ENCODE peak calls at places on chromosomes 5 and 9, in five cellular contexts. One of them, this sample, is unnamed.

GRCh38 chr9:18623201-18623600 is 149.2 kb downstream of the ADAMTSL1 start:
- DNase-seq in CD8-positive, alpha-beta T cell: no peak
- DNase-seq in heart left ventricle: no peak
- DNase-seq in neural progenitor cell: no peak
- DNase-seq in H9: no peak
- DNase-seq in this sample: no peak

GRCh38 chr5:1934056-1934394 is 51.3 kb upstream of the IRX4 start:
- DNase-seq in heart left ventricle: no peak
- DNase-seq in CD8-positive, alpha-beta T cell: no peak
- DNase-seq in H9: peak; percentile 28
- DNase-seq in neural progenitor cell: no peak
- DNase-seq in this sample: no peak

GRCh38 chr9:113988951-113989780 is 88.9 kb downstream of the AMBP start:
- DNase-seq in H9: no peak
- DNase-seq in neural progenitor cell: no peak
- DNase-seq in heart left ventricle: peak; percentile 59
- DNase-seq in CD8-positive, alpha-beta T cell: no peak
- DNase-seq in this sample: no peak

GRCh38 chr5:141681695-141682641 is at the start of gene ARAP3:
- DNase-seq in H9: peak; percentile 83
- DNase-seq in neural progenitor cell: peak; percentile 87
- DNase-seq in heart left ventricle: peak; percentile 94
- DNase-seq in CD8-positive, alpha-beta T cell: peak; percentile 38
- DNase-seq in this sample: no peak

GRCh38 chr5:143791848-143792701 is 19.9 kb upstream of the HMHB1 start:
- DNase-seq in neural progenitor cell: peak; percentile 67
- DNase-seq in H9: no peak
- DNase-seq in CD8-positive, alpha-beta T cell: no peak
- DNase-seq in heart left ventricle: no peak
- DNase-seq in this sample: no peak

GRCh38 chr5:127705120-127705892 is 2.1 kb downstream of the CCDC192 start:
- DNase-seq in neural progenitor cell: no peak
- DNase-seq in CD8-positive, alpha-beta T cell: no peak
- DNase-seq in heart left ventricle: no peak
- DNase-seq in H9: no peak
- DNase-seq in this sample: no peak

GRCh38 chr5:96627792-96628191 is 34.4 kb upstream of the CAST start:
- DNase-seq in heart left ventricle: no peak
- DNase-seq in H9: no peak
- DNase-seq in CD8-positive, alpha-beta T cell: no peak
- DNase-seq in neural progenitor cell: no peak
- DNase-seq in this sample: no peak

GRCh38 chr9:113178087-113178486 is 27.3 kb downstream of the SLC31A2 start:
- DNase-seq in CD8-positive, alpha-beta T cell: no peak
- DNase-seq in neural progenitor cell: no peak
- DNase-seq in H9: no peak
- DNase-seq in heart left ventricle: no peak
- DNase-seq in this sample: no peak

GRCh38 chr9:127360829-127361228 is 36.1 kb upstream of the SLC2A8 start:
- DNase-seq in H9: peak; percentile 74
- DNase-seq in CD8-positive, alpha-beta T cell: no peak
- DNase-seq in neural progenitor cell: peak; percentile 21
- DNase-seq in heart left ventricle: no peak
- DNase-seq in this sample: peak; percentile 31

GRCh38 chr5:90949469-90950358 is 391.1 kb downstream of the ADGRV1 start:
- DNase-seq in heart left ventricle: no peak
- DNase-seq in neural progenitor cell: no peak
- DNase-seq in CD8-positive, alpha-beta T cell: no peak
- DNase-seq in H9: no peak
- DNase-seq in this sample: no peak

GRCh38 chr5:2103940-2104339 is 221.2 kb upstream of the IRX4 start:
- DNase-seq in heart left ventricle: no peak
- DNase-seq in neural progenitor cell: no peak
- DNase-seq in H9: no peak
- DNase-seq in CD8-positive, alpha-beta T cell: no peak
- DNase-seq in this sample: no peak

GRCh38 chr5:20463206-20463605 is 475.2 kb upstream of the CDH18 start:
- DNase-seq in neural progenitor cell: no peak
- DNase-seq in heart left ventricle: no peak
- DNase-seq in CD8-positive, alpha-beta T cell: no peak
- DNase-seq in H9: no peak
- DNase-seq in this sample: no peak

GRCh38 chr5:152066760-152067159 is 142.1 kb upstream of the GLRA1 start:
- DNase-seq in neural progenitor cell: no peak
- DNase-seq in CD8-positive, alpha-beta T cell: no peak
- DNase-seq in heart left ventricle: no peak
- DNase-seq in H9: no peak
- DNase-seq in this sample: no peak

GRCh38 chr5:116747881-116748280 is 173.3 kb upstream of the SEMA6A start:
- DNase-seq in H9: no peak
- DNase-seq in heart left ventricle: no peak
- DNase-seq in neural progenitor cell: no peak
- DNase-seq in CD8-positive, alpha-beta T cell: no peak
- DNase-seq in this sample: no peak

GRCh38 chr5:177314376-177315342 is 3.0 kb upstream of the MXD3 start:
- DNase-seq in neural progenitor cell: no peak
- DNase-seq in H9: no peak
- DNase-seq in heart left ventricle: peak; percentile 23
- DNase-seq in CD8-positive, alpha-beta T cell: no peak
- DNase-seq in this sample: no peak

GRCh38 chr9:128128836-128129590 is 1.5 kb upstream of the PTGES2 start:
- DNase-seq in CD8-positive, alpha-beta T cell: no peak
- DNase-seq in H9: no peak
- DNase-seq in heart left ventricle: no peak
- DNase-seq in neural progenitor cell: no peak
- DNase-seq in this sample: no peak

GRCh38 chr5:35476046-35476445 is 141.6 kb upstream of the SPEF2 start:
- DNase-seq in CD8-positive, alpha-beta T cell: no peak
- DNase-seq in heart left ventricle: no peak
- DNase-seq in neural progenitor cell: no peak
- DNase-seq in H9: no peak
- DNase-seq in this sample: no peak

GRCh38 chr5:174751154-174751990 is 27.0 kb downstream of the MSX2 start:
- DNase-seq in heart left ventricle: no peak
- DNase-seq in neural progenitor cell: peak; percentile 83
- DNase-seq in H9: peak; percentile 52
- DNase-seq in CD8-positive, alpha-beta T cell: no peak
- DNase-seq in this sample: no peak

GRCh38 chr9:112203536-112203935 is 28.4 kb upstream of the SUSD1 start:
- DNase-seq in H9: no peak
- DNase-seq in CD8-positive, alpha-beta T cell: no peak
- DNase-seq in neural progenitor cell: no peak
- DNase-seq in heart left ventricle: no peak
- DNase-seq in this sample: no peak

GRCh38 chr9:72533322-72533721 is 11.9 kb downstream of the TMC1 start:
- DNase-seq in H9: no peak
- DNase-seq in CD8-positive, alpha-beta T cell: no peak
- DNase-seq in heart left ventricle: no peak
- DNase-seq in neural progenitor cell: no peak
- DNase-seq in this sample: no peak

GRCh38 chr9:123336455-123336854 is 19.5 kb upstream of the CRB2 start:
- DNase-seq in heart left ventricle: no peak
- DNase-seq in CD8-positive, alpha-beta T cell: no peak
- DNase-seq in neural progenitor cell: no peak
- DNase-seq in H9: no peak
- DNase-seq in this sample: no peak

GRCh38 chr5:69271376-69271775 is 36.7 kb downstream of the CDK7 start:
- DNase-seq in H9: no peak
- DNase-seq in neural progenitor cell: no peak
- DNase-seq in heart left ventricle: no peak
- DNase-seq in CD8-positive, alpha-beta T cell: no peak
- DNase-seq in this sample: no peak

GRCh38 chr5:135009736-135010501 is 24.1 kb downstream of the PITX1 start:
- DNase-seq in H9: no peak
- DNase-seq in neural progenitor cell: no peak
- DNase-seq in heart left ventricle: no peak
- DNase-seq in CD8-positive, alpha-beta T cell: no peak
- DNase-seq in this sample: no peak

GRCh38 chr5:107542831-107543231 is 127.9 kb downstream of the EFNA5 start:
- DNase-seq in neural progenitor cell: no peak
- DNase-seq in H9: no peak
- DNase-seq in CD8-positive, alpha-beta T cell: no peak
- DNase-seq in heart left ventricle: peak; percentile 87
- DNase-seq in this sample: no peak

GRCh38 chr9:131297903-131298302 is 8.4 kb downstream of the PLPP7 start:
- DNase-seq in H9: no peak
- DNase-seq in heart left ventricle: no peak
- DNase-seq in neural progenitor cell: no peak
- DNase-seq in CD8-positive, alpha-beta T cell: no peak
- DNase-seq in this sample: no peak

GRCh38 chr5:113123563-113123962 is 147.0 kb downstream of the DCP2 start:
- DNase-seq in neural progenitor cell: peak; percentile 44
- DNase-seq in H9: peak; percentile 37
- DNase-seq in CD8-positive, alpha-beta T cell: no peak
- DNase-seq in heart left ventricle: no peak
- DNase-seq in this sample: peak; percentile 11

GRCh38 chr5:57650360-57651069 is 167.9 kb upstream of the ACTBL2 start:
- DNase-seq in heart left ventricle: no peak
- DNase-seq in CD8-positive, alpha-beta T cell: no peak
- DNase-seq in H9: peak; percentile 82
- DNase-seq in neural progenitor cell: peak; percentile 62
- DNase-seq in this sample: peak; percentile 52

GRCh38 chr9:134894136-134894860 is 13.7 kb downstream of the FCN2 start:
- DNase-seq in CD8-positive, alpha-beta T cell: no peak
- DNase-seq in heart left ventricle: no peak
- DNase-seq in H9: no peak
- DNase-seq in neural progenitor cell: no peak
- DNase-seq in this sample: no peak

GRCh38 chr5:35924122-35924949 is 14.1 kb downstream of the CAPSL start:
- DNase-seq in neural progenitor cell: no peak
- DNase-seq in CD8-positive, alpha-beta T cell: no peak
- DNase-seq in heart left ventricle: no peak
- DNase-seq in H9: no peak
- DNase-seq in this sample: no peak

GRCh38 chr5:129991780-129992179 is 87.5 kb downstream of the CHSY3 start:
- DNase-seq in neural progenitor cell: no peak
- DNase-seq in heart left ventricle: no peak
- DNase-seq in H9: no peak
- DNase-seq in CD8-positive, alpha-beta T cell: no peak
- DNase-seq in this sample: no peak

GRCh38 chr9:87491488-87491887 is 6.2 kb upstream of the DAPK1 start:
- DNase-seq in H9: no peak
- DNase-seq in heart left ventricle: no peak
- DNase-seq in neural progenitor cell: no peak
- DNase-seq in CD8-positive, alpha-beta T cell: no peak
- DNase-seq in this sample: no peak

GRCh38 chr5:56819027-56819881 is 3.9 kb downstream of the MAP3K1 start:
- DNase-seq in neural progenitor cell: no peak
- DNase-seq in heart left ventricle: no peak
- DNase-seq in H9: no peak
- DNase-seq in CD8-positive, alpha-beta T cell: no peak
- DNase-seq in this sample: no peak

GRCh38 chr9:91187965-91188344 is 173.8 kb downstream of the AUH start:
- DNase-seq in heart left ventricle: peak; percentile 68
- DNase-seq in neural progenitor cell: no peak
- DNase-seq in CD8-positive, alpha-beta T cell: no peak
- DNase-seq in H9: no peak
- DNase-seq in this sample: no peak

GRCh38 chr5:43141211-43141610 is 20.5 kb downstream of the ZNF131 start:
- DNase-seq in neural progenitor cell: no peak
- DNase-seq in heart left ventricle: no peak
- DNase-seq in CD8-positive, alpha-beta T cell: no peak
- DNase-seq in H9: no peak
- DNase-seq in this sample: no peak

GRCh38 chr5:32450952-32451351 is 6.4 kb upstream of the ZFR start:
- DNase-seq in H9: no peak
- DNase-seq in CD8-positive, alpha-beta T cell: no peak
- DNase-seq in heart left ventricle: no peak
- DNase-seq in neural progenitor cell: peak; percentile 33
- DNase-seq in this sample: no peak

GRCh38 chr9:124800306-124801259 is 23.6 kb downstream of the OLFML2A start:
- DNase-seq in neural progenitor cell: no peak
- DNase-seq in H9: no peak
- DNase-seq in heart left ventricle: peak; percentile 61
- DNase-seq in CD8-positive, alpha-beta T cell: no peak
- DNase-seq in this sample: no peak

GRCh38 chr9:124801356-124801755 is 24.4 kb downstream of the OLFML2A start:
- DNase-seq in neural progenitor cell: no peak
- DNase-seq in heart left ventricle: no peak
- DNase-seq in H9: no peak
- DNase-seq in CD8-positive, alpha-beta T cell: no peak
- DNase-seq in this sample: no peak

GRCh38 chr9:124803911-124804310 is 27.0 kb downstream of the OLFML2A start:
- DNase-seq in H9: no peak
- DNase-seq in heart left ventricle: no peak
- DNase-seq in neural progenitor cell: no peak
- DNase-seq in CD8-positive, alpha-beta T cell: no peak
- DNase-seq in this sample: no peak

GRCh38 chr9:124805186-124805585 is 28.3 kb downstream of the OLFML2A start:
- DNase-seq in H9: no peak
- DNase-seq in CD8-positive, alpha-beta T cell: no peak
- DNase-seq in heart left ventricle: no peak
- DNase-seq in neural progenitor cell: no peak
- DNase-seq in this sample: no peak

DNA sequence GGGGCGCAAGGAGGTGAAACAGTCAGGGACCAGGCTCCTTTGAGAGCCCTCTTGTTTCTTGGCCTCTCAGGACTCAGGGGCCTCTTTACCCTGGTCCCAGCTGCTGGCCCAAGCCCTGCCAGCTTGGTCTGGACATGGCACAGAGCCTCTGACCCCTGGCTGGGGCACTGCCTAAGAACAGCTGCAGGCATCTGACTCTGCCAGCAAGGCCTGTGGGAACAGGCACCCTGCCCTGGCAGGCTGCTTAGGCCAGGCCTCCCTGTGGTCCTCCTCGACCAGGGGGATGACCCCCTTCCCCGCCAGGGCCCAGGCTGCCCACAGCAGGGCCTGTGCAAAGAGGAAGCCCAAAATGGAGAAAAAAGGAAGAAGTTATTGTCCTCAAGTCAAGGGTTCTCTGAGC is 25.5 kb downstream of the OLFML2A start:
- DNase-seq in H9: no peak
- DNase-seq in CD8-positive, alpha-beta T cell: no peak
- DNase-seq in heart left ventricle: no peak
- DNase-seq in neural progenitor cell: no peak
- DNase-seq in this sample: no peak
- H3K9me3 ChIP-seq in H9: no peaks in the 10 kb centered on the region
- H3K9me3 ChIP-seq in CD8-positive, alpha-beta T cell: no peaks in the 10 kb centered on the region
- H3K9me3 ChIP-seq in heart left ventricle: no peaks in the 10 kb centered on the region
- H3K9me3 ChIP-seq in neural progenitor cell: no peaks in the 10 kb centered on the region
- H3K9me3 ChIP-seq in this sample: no peaks in the 10 kb centered on the region

GRCh38 chr5:45697211-45697610 is 1.0 kb upstream of the HCN1 start:
- DNase-seq in H9: no peak
- DNase-seq in heart left ventricle: no peak
- DNase-seq in CD8-positive, alpha-beta T cell: no peak
- DNase-seq in neural progenitor cell: no peak
- DNase-seq in this sample: no peak
- H3K9me3 ChIP-seq in H9: no peaks in the 10 kb centered on the region
- H3K9me3 ChIP-seq in heart left ventricle: no peaks in the 10 kb centered on the region
- H3K9me3 ChIP-seq in CD8-positive, alpha-beta T cell: no peaks in the 10 kb centered on the region
- H3K9me3 ChIP-seq in neural progenitor cell: no peaks in the 10 kb centered on the region
- H3K9me3 ChIP-seq in this sample: no peaks in the 10 kb centered on the region

GRCh38 chr9:96193356-96193755 is 108.6 kb downstream of the HSD17B3 start:
- DNase-seq in heart left ventricle: no peak
- DNase-seq in neural progenitor cell: no peak
- DNase-seq in CD8-positive, alpha-beta T cell: no peak
- DNase-seq in H9: no peak
- DNase-seq in this sample: no peak
- H3K9me3 ChIP-seq in heart left ventricle: no peaks in the 10 kb centered on the region
- H3K9me3 ChIP-seq in neural progenitor cell: no peaks in the 10 kb centered on the region
- H3K9me3 ChIP-seq in CD8-positive, alpha-beta T cell: no peaks in the 10 kb centered on the region
- H3K9me3 ChIP-seq in H9: no peaks in the 10 kb centered on the region
- H3K9me3 ChIP-seq in this sample: no peaks in the 10 kb centered on the region

GRCh38 chr5:72938206-72938605 is 17.6 kb upstream of the FCHO2 start:
- DNase-seq in CD8-positive, alpha-beta T cell: no peak
- DNase-seq in heart left ventricle: no peak
- DNase-seq in H9: no peak
- DNase-seq in neural progenitor cell: no peak
- DNase-seq in this sample: no peak
- H3K9me3 ChIP-seq in CD8-positive, alpha-beta T cell: no peaks in the 10 kb centered on the region
- H3K9me3 ChIP-seq in heart left ventricle: no peaks in the 10 kb centered on the region
- H3K9me3 ChIP-seq in H9: no peaks in the 10 kb centered on the region
- H3K9me3 ChIP-seq in neural progenitor cell: no peaks in the 10 kb centered on the region
- H3K9me3 ChIP-seq in this sample: no peaks in the 10 kb centered on the region